ENCODE peak calls at places on chromosomes 2 and 18, in six cellular contexts. V is Panc1, E is mammary epithelial cell, U is endodermal cell, A is transverse colon, J is sigmoid colon. F is an unnamed sample.

GRCh38 chr18:27400001-27400400 is 214.9 kb upstream of the CHST9 start:
- DNase-seq in V (no peak), E (no peak), U (peak; percentile 92), A (no peak), J (no peak), F (no peak)

GRCh38 chr2:58540680-58541079 is 299.6 kb upstream of the FANCL start:
- DNase-seq in V (no peak), E (no peak), U (peak; percentile 84), A (no peak), J (no peak), F (no peak)

GRCh38 chr2:112803691-112804521 is 19.6 kb upstream of the IL1A start:
- DNase-seq in V (no peak), E (peak; percentile 93), U (no peak), A (no peak), J (no peak), F (no peak)

GRCh38 chr2:201149064-201149820 is 33.3 kb downstream of the CFLAR start:
- DNase-seq in V (no peak), E (peak; percentile 98), U (no peak), A (no peak), J (no peak), F (peak; percentile 73)

GRCh38 chr2:204871246-204871953 is 326.1 kb downstream of the PARD3B start:
- DNase-seq in V (peak; percentile 15), E (peak; percentile 11), U (no peak), A (no peak), J (no peak), F (no peak)

GRCh38 chr18:23066060-23066459 is 69.2 kb upstream of the CABLES1 start:
- DNase-seq in V (no peak), E (no peak), U (no peak), A (no peak), J (no peak), F (no peak)

GRCh38 chr2:74379851-74380789 is at the start of gene DCTN1:
- DNase-seq in V (no peak), E (peak; percentile 50), U (peak; percentile 91), A (peak; percentile 43), J (peak; percentile 74), F (no peak)

GRCh38 chr2:136828774-136829173 is 63.4 kb downstream of the THSD7B start:
- DNase-seq in V (no peak), E (no peak), U (no peak), A (no peak), J (no peak), F (no peak)

GRCh38 chr18:26894006-26894405 is 28.5 kb upstream of the AQP4 start:
- DNase-seq in V (no peak), E (no peak), U (peak; percentile 44), A (no peak), J (no peak), F (no peak)

GRCh38 chr2:102331311-102331980 is 20.1 kb downstream of the IL1RL1 start:
- DNase-seq in V (no peak), E (no peak), U (no peak), A (no peak), J (no peak), F (no peak)

GRCh38 chr18:76491436-76491800 is 3.6 kb downstream of the ZNF516 start:
- DNase-seq in V (no peak), E (peak; percentile 60), U (peak; percentile 91), A (peak; percentile 85), J (peak; percentile 88), F (no peak)

GRCh38 chr2:177429688-177430325 is 37.2 kb downstream of the AGPS start:
- DNase-seq in V (no peak), E (peak; percentile 80), U (no peak), A (no peak), J (no peak), F (peak; percentile 63)

GRCh38 chr2:188276255-188276654 is 15.4 kb upstream of the GULP1 start:
- DNase-seq in V (no peak), E (no peak), U (no peak), A (no peak), J (no peak), F (no peak)

GRCh38 chr18:55413474-55413873 is 174.5 kb downstream of the TCF4 start:
- DNase-seq in V (no peak), E (peak; percentile 9), U (no peak), A (no peak), J (no peak), F (no peak)

GRCh38 chr2:29591600-29591999 is 329.8 kb downstream of the ALK start:
- DNase-seq in V (no peak), E (no peak), U (no peak), A (no peak), J (no peak), F (no peak)

GRCh38 chr2:217930783-217931563 is 71.8 kb downstream of the TNS1 start:
- DNase-seq in V (no peak), E (no peak), U (no peak), A (no peak), J (no peak), F (no peak)

GRCh38 chr2:240374085-240374907 is 61.2 kb upstream of the GPC1 start:
- DNase-seq in V (no peak), E (no peak), U (peak; percentile 63), A (peak; percentile 36), J (peak; percentile 79), F (peak; percentile 87)

GRCh38 chr2:137987011-137987410 is 22.7 kb downstream of the HNMT start:
- DNase-seq in V (no peak), E (no peak), U (no peak), A (no peak), J (no peak), F (no peak)

GRCh38 chr2:151556121-151556520 is 146.4 kb downstream of the RIF1 start:
- DNase-seq in V (no peak), E (peak; percentile 3), U (no peak), A (no peak), J (no peak), F (no peak)

GRCh38 chr2:183117226-183117625 is 7.0 kb upstream of the NUP35 start:
- DNase-seq in V (no peak), E (no peak), U (no peak), A (no peak), J (no peak), F (no peak)

GRCh38 chr2:55431982-55432627 is 12.4 kb upstream of the CCDC88A start:
- DNase-seq in V (no peak), E (peak; percentile 24), U (no peak), A (no peak), J (no peak), F (no peak)

DNA sequence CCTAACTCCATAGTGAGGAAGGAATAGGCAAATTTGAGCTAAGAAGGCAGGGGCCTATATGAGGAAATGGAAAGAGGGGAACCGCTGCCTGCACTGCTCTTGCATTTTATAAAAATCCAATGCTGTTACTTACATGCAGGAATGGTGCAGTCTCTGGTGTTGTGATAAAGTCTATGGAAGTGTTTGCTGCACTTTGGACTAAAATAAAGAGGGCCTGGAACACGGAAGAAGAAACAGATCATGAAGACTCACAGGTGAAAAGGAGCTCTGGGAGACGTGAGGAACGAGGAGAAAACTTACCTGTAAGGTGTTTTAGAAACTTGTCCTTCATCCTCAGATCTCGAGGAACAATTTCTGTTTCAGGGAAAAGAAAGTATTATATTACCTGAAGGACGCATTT is 1.9 kb downstream of the ALKAL2 start:
- DNase-seq in V (no peak), E (no peak), U (no peak), A (no peak), J (no peak), F (no peak)
- H3K4me3 ChIP-seq in V (no peak overlapping the region), E (no peak overlapping the region), U (no peak overlapping the region), A (no peak overlapping the region), J (no peak overlapping the region), F (no peak overlapping the region)

DNA sequence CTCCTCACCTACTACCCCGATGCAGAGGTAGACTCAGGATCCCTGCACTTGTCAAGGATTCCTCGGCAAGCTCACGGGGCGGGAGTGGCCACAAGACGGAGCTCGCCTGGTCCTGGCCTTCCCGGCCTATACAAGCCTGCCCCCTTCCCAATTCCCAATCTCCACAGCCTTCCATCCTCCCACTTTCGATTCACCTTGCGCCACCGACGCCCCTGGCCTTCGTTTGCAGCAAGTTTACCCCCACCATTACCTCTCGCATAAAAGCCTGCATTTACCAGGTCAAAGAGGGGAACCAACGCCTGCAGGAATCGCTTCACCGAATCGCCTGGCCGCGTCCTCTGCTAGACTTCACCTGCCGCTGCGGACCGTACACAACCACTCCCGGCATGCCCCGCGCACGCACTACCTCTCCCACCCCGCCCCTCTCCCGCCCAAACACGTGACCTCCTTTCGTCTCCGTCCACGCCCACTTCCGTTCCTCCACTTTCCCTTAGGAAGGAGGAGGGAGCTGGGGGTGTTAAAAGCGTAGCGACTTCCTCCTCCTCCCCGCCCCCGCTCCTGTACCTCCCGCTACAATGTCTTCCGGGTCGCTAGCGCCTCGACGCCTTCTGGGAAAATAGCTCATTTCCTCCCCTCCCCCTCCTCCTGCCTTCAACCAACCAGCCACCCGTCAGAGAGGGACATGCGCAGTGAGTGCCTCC is at the start of gene ORC4:
- DNase-seq in V (peak; percentile 95), E (peak; percentile 100), U (peak; percentile 99), A (peak; percentile 99), J (peak; percentile 100), F (peak; percentile 97)
- TF ChIP-seq CTCF in V (peak; percentile 72), E (peak; percentile 69), U (peak; percentile 78), A (no peak), J (no peak), F (peak; percentile 64)

DNA sequence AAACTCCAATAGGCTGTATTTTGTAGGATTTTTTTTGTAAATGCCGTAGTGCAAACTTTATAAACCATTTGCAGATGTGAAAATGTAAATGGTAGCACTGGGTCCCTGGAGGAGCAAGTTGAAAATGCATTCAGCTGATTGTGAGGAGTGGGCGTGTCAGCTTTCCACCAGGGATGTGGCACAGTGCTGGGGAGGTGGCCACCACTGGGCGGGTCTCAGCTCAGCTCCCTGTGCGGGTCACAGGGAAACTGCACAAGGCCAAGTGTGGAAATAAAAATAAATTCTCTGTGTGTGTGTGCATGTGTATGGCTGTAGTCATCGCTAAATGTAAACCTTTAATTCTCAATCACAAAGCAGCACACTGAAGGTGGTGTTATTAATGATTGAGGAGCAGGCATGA is 137.2 kb upstream of the PXDN start:
- DNase-seq in V (no peak), E (no peak), U (peak; percentile 35), A (no peak), J (no peak), F (no peak)
- H3K27me3 ChIP-seq in V (peaks cover 5% of the 10 kb centered on the region), E (no peaks in the 10 kb centered on the region), U (peaks cover 65% of the 10 kb centered on the region), A (no peaks in the 10 kb centered on the region), J (no peaks in the 10 kb centered on the region), F (no peaks in the 10 kb centered on the region)

GRCh38 chr2:196849895-196850294 is 40.7 kb upstream of the C2orf66 start:
- DNase-seq in V (peak; percentile 2), E (peak; percentile 26), U (peak; percentile 51), A (peak; percentile 32), J (no peak), F (no peak)

GRCh38 chr2:196854629-196855028 is 45.5 kb upstream of the C2orf66 start:
- DNase-seq in V (no peak), E (no peak), U (no peak), A (no peak), J (no peak), F (no peak)

GRCh38 chr2:196846295-196846694 is 37.1 kb upstream of the C2orf66 start:
- DNase-seq in V (no peak), E (no peak), U (no peak), A (no peak), J (no peak), F (no peak)

GRCh38 chr2:196853301-196854087 is 44.3 kb upstream of the C2orf66 start:
- DNase-seq in V (no peak), E (no peak), U (no peak), A (no peak), J (no peak), F (no peak)

DNA sequence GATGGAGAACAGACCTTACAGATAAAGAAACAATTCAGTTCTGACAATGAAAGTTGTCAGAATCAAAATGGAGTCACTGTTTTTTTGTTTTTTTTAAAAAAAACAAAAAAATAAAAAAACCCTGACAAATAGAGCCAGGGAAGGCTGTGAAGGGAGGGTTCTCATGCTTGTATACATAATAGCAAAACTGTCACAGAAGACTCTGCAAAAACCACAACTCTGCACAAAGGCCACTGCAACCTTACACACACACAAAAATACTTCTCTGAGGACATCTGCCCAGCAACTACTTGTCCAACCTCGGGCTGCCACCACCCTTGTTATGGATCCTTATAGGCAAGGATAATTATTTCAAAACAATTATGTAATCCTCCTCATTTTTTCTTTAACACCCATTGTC is 41.9 kb upstream of the C2orf66 start:
- DNase-seq in V (no peak), E (no peak), U (no peak), A (no peak), J (no peak), F (no peak)
- H3K4me3 ChIP-seq in V (no peak overlapping the region), E (no peak overlapping the region), U (no peak overlapping the region), A (no peak overlapping the region), J (no peak overlapping the region), F (no peak overlapping the region)

F was measured in BJ.